ENCODE peak calls at places on chromosomes 1 and 21, in eight cellular contexts. M is mesendoderm, S is endothelial cell of umbilical vein, I is K562, V is neuronal stem cell, Y is IMR-90, X is H9, U is PC-3. T is an unnamed sample. For H3K4me1, the result is how much of the 10 kb centered on the place peaks cover.

GRCh38 chr1:204051258-204051657 is 21.7 kb upstream of the SOX13 start:
- DNase-seq in I (no peak), M (no peak), Y (no peak), X (no peak), V (no peak), U (no peak), S (no peak), T (no peak)

GRCh38 chr1:107964397-107965111 is 426 bp downstream of the VAV3 start:
- DNase-seq in M (peak), U (no peak), I (no peak), V (peak), Y (no peak), S (peak), X (peak), T (peak)

GRCh38 chr21:41240040-41240439 is 72.1 kb downstream of the BACE2 start:
- DNase-seq in U (no peak), M (no peak), I (no peak), S (no peak), Y (no peak), X (no peak), V (no peak), T (no peak)

GRCh38 chr21:41601573-41602371 is 93.8 kb upstream of the TMPRSS2 start:
- DNase-seq in V (no peak), X (no peak), S (no peak), U (peak), I (no peak), Y (peak), M (no peak), T (peak)

GRCh38 chr1:86750530-86750929 is 46.2 kb downstream of the SH3GLB1 start:
- DNase-seq in X (no peak), I (no peak), U (no peak), M (no peak), S (no peak), Y (no peak), V (no peak), T (no peak)

GRCh38 chr1:44154049-44154448 is 12.6 kb upstream of the KLF18 start:
- DNase-seq in Y (no peak), X (no peak), S (no peak), I (no peak), M (peak), U (peak), V (no peak), T (no peak)

GRCh38 chr1:148334339-148335130 is 148.6 kb downstream of the PPIAL4G start:
- DNase-seq in V (peak), Y (peak), I (peak), S (peak), X (peak), M (peak), U (peak), T (peak)

GRCh38 chr1:66985835-66986234 is 61.0 kb downstream of the MIER1 start:
- DNase-seq in M (no peak), U (no peak), Y (no peak), S (no peak), V (no peak), I (no peak), X (no peak), T (no peak)

GRCh38 chr1:185581961-185582725 is 152.0 kb upstream of the HMCN1 start:
- DNase-seq in I (no peak), Y (peak), V (no peak), S (no peak), M (no peak), U (peak), X (no peak), T (peak)

DNA sequence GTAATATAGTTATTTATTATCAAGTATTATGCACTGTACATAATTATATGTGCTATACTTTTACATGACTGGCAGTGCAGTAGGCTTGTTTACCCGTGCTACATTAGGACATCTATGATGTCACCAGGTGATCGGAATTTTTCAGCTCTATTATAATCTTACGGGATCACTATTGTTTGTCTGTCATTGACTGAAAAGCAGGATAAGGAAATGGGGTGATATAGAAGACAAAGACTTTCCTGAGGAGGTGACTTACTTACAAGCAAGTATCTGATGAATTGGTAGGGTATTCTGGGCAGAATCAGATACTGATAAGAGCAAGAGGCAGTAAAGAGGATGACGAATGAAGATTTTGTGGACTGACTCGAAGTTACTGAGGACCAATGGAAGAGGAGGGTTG is 65.3 kb upstream of the CNN3 start:
- DNase-seq in S (peak), M (peak), X (no peak), I (no peak), Y (no peak), U (no peak), V (no peak), T (no peak)
- H3K4me1 ChIP-seq in S (under half), M (under half), X (under half), I (under half), Y (under half), U (under half), V (under half), T (under half)

GRCh38 chr1:219582310-219582709 is 30.6 kb downstream of the ZC3H11B start:
- DNase-seq in V (no peak), I (no peak), M (no peak), Y (peak), U (peak), X (no peak), S (no peak), T (peak)
- H3K4me2 ChIP-seq in V (no peak), I (no peak), M (no peak), Y (no peak), U (peak), X (no peak), S (no peak), T (peak)

DNA sequence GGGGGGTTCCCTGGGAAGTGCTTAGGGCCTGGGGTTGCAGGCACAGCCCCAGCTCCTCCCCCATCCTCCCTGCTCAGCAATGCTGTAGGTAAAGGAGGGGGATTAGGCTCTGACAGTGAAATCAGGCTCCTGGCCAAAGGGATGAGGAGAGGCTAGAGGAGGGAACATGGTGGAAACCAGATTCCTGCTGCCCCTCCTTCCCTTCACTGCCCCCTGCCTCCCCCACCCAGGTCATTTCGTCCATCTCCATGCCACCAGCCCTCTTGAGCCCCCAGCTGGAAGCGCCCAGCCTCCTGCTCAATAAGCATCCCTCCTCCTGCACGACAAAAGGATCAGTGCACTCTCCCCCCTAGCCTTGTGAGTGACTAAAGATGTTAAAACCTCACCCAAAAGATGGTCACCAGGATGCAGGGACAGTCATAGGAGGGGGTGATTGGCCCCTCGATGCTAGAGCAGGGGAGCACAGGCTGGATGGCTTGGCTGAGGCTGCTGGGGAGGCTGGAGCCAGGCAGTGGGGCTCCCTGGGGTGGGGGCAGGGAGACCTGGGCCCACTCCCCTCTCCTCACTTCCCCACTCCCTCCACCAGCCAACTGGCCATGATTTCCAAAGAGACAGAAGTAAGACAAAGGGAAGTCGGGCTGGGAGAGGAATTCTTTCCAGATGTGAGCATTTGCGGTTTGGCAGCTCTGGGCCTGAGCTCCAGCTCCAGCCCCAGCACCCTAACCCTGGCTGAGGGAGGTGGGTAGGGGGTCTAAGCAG is 2.3 kb upstream of the CRABP2 start:
- DNase-seq in I (no peak), S (no peak), Y (peak), V (no peak), M (peak), X (peak), U (no peak), T (peak)
- H3K9ac ChIP-seq in I (no peak), S (no peak), Y (no peak), V (peak), M (peak), X (no peak), U (no peak), T (peak)

GRCh38 chr21:46441331-46441730 is 17.4 kb upstream of the DIP2A start:
- DNase-seq in Y (no peak), M (no peak), I (no peak), X (no peak), V (no peak), U (no peak), S (no peak), T (no peak)
- H3K4me1 ChIP-seq in Y (under half), M (under half), I (under half), X (under half), V (under half), U (under half), S (under half), T (under half)

GRCh38 chr1:172326171-172326570 is 94.3 kb upstream of the C1orf105 start:
- DNase-seq in I (no peak), U (peak), V (no peak), X (no peak), S (no peak), Y (peak), M (no peak), T (peak)

GRCh38 chr1:172325562-172325961 is 94.9 kb upstream of the C1orf105 start:
- DNase-seq in U (peak), V (no peak), I (no peak), Y (peak), S (peak), X (no peak), M (no peak), T (peak)

GRCh38 chr1:172322219-172323061 is 98.0 kb upstream of the C1orf105 start:
- DNase-seq in Y (peak), I (no peak), M (peak), V (no peak), U (peak), S (peak), X (no peak), T (peak)

GRCh38 chr1:172321429-172321828 is 99.1 kb upstream of the C1orf105 start:
- DNase-seq in U (peak), M (no peak), I (no peak), X (no peak), Y (peak), S (peak), V (no peak), T (peak)

GRCh38 chr1:172323666-172324065 is 96.8 kb upstream of the C1orf105 start:
- DNase-seq in M (no peak), I (no peak), U (no peak), S (no peak), X (no peak), V (no peak), Y (no peak), T (no peak)
- H3K4me2 ChIP-seq in M (no peak), I (no peak), U (peak), S (no peak), X (no peak), V (no peak), Y (no peak), T (peak)

GRCh38 chr21:43810505-43811261 is 21.3 kb downstream of the RRP1 start:
- DNase-seq in Y (peak), V (peak), X (peak), S (peak), U (peak), M (peak), I (peak), T (peak)

GRCh38 chr21:43812139-43812821 is 22.9 kb downstream of the RRP1 start:
- DNase-seq in X (no peak), I (no peak), U (no peak), Y (no peak), S (peak), V (no peak), M (no peak), T (no peak)

GRCh38 chr21:43812957-43813730 is 23.8 kb downstream of the RRP1 start:
- DNase-seq in Y (no peak), S (no peak), M (no peak), I (no peak), X (no peak), V (no peak), U (no peak), T (no peak)

GRCh38 chr21:43809853-43810504 is 20.6 kb downstream of the RRP1 start:
- DNase-seq in I (no peak), S (no peak), V (no peak), Y (no peak), X (no peak), M (no peak), U (no peak), T (no peak)

GRCh38 chr21:43811262-43812105 is 22.1 kb downstream of the RRP1 start:
- DNase-seq in I (no peak), X (no peak), S (no peak), V (no peak), U (no peak), Y (no peak), M (no peak), T (no peak)
- H3K9ac ChIP-seq in I (peak), X (no peak), S (no peak), V (peak), U (no peak), Y (no peak), M (no peak), T (no peak)

DNA sequence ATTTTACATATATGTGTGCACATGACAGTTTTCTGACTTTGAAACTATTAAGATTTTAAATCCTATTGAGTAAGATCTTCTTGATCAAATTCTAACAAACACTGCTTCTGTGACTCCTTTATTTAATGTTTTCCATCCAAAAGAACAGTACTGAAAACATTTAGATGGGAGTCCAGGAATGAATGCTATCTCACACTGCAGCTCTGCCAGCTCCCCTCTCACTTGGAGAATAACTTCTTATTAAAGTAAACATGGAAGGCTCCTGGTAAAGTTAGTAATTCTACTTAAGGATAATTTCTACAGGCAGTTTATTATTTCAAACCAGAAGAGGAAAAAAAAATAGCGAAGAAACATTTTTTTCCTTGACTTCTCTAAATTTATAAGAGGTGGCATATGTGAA is 349.1 kb downstream of the DPYD start:
- DNase-seq in X (no peak), Y (peak), M (no peak), V (no peak), I (no peak), U (no peak), S (no peak), T (no peak)
- H3K4me1 ChIP-seq in X (under half), Y (under half), M (under half), V (under half), I (under half), U (under half), S (under half), T (under half)

GRCh38 chr1:84998642-84999280 is 1.8 kb upstream of the MCOLN2 start:
- DNase-seq in V (peak), I (no peak), M (peak), X (no peak), U (peak), S (no peak), Y (peak), T (peak)
- H3K4me2 ChIP-seq in V (peak), I (no peak), M (no peak), X (peak), U (peak), S (no peak), Y (peak), T (peak)

GRCh38 chr1:58818075-58818474 is 34.2 kb upstream of the JUN start:
- DNase-seq in S (peak), V (no peak), I (no peak), X (no peak), Y (peak), M (no peak), U (peak), T (peak)
- H3K9ac ChIP-seq in S (peak), V (no peak), I (no peak), X (no peak), Y (no peak), M (no peak), U (no peak), T (no peak)